ENCODE peak calls at places on chromosomes 4 and X, in nine cellular contexts. One of them, this sample, is unnamed.

GRCh38 chrX:17822351-17822750 is 38.7 kb downstream of the RAI2 start:
- DNase-seq in CD8-positive, alpha-beta T cell: no peak
- DNase-seq in AG09309: no peak
- DNase-seq in PC-9: no peak
- DNase-seq in fibroblast of the aortic adventitia: peak; percentile 31
- DNase-seq in IMR-90: no peak
- DNase-seq in colonic mucosa: no peak
- DNase-seq in progenitor cell of endocrine pancreas: no peak
- DNase-seq in bronchial epithelial cell: no peak
- DNase-seq in this sample: no peak

GRCh38 chr4:169756971-169757574 is 671 bp downstream of the HPF1 start:
- DNase-seq in CD8-positive, alpha-beta T cell: no peak
- DNase-seq in AG09309: no peak
- DNase-seq in PC-9: no peak
- DNase-seq in fibroblast of the aortic adventitia: peak; percentile 10
- DNase-seq in IMR-90: no peak
- DNase-seq in colonic mucosa: no peak
- DNase-seq in progenitor cell of endocrine pancreas: no peak
- DNase-seq in bronchial epithelial cell: no peak
- DNase-seq in this sample: no peak

GRCh38 chr4:110138546-110138945 is 59.9 kb downstream of the ELOVL6 start:
- DNase-seq in CD8-positive, alpha-beta T cell: no peak
- DNase-seq in AG09309: no peak
- DNase-seq in PC-9: no peak
- DNase-seq in fibroblast of the aortic adventitia: no peak
- DNase-seq in IMR-90: no peak
- DNase-seq in colonic mucosa: no peak
- DNase-seq in progenitor cell of endocrine pancreas: no peak
- DNase-seq in bronchial epithelial cell: no peak
- DNase-seq in this sample: no peak

GRCh38 chrX:22424919-22425318 is 152.2 kb downstream of the CBLL2 start:
- DNase-seq in CD8-positive, alpha-beta T cell: no peak
- DNase-seq in AG09309: no peak
- DNase-seq in PC-9: no peak
- DNase-seq in fibroblast of the aortic adventitia: no peak
- DNase-seq in IMR-90: no peak
- DNase-seq in colonic mucosa: no peak
- DNase-seq in progenitor cell of endocrine pancreas: no peak
- DNase-seq in bronchial epithelial cell: peak; percentile 56
- DNase-seq in this sample: no peak

GRCh38 chr4:185541251-185541671 is 6.0 kb upstream of the PDLIM3 start:
- DNase-seq in CD8-positive, alpha-beta T cell: no peak
- DNase-seq in AG09309: no peak
- DNase-seq in PC-9: no peak
- DNase-seq in fibroblast of the aortic adventitia: peak; percentile 79
- DNase-seq in IMR-90: no peak
- DNase-seq in colonic mucosa: peak; percentile 30
- DNase-seq in progenitor cell of endocrine pancreas: no peak
- DNase-seq in bronchial epithelial cell: no peak
- DNase-seq in this sample: no peak

GRCh38 chr4:85744950-85745349 is 270.0 kb downstream of the ARHGAP24 start:
- DNase-seq in CD8-positive, alpha-beta T cell: no peak
- DNase-seq in AG09309: no peak
- DNase-seq in PC-9: no peak
- DNase-seq in fibroblast of the aortic adventitia: no peak
- DNase-seq in IMR-90: no peak
- DNase-seq in colonic mucosa: no peak
- DNase-seq in progenitor cell of endocrine pancreas: no peak
- DNase-seq in bronchial epithelial cell: peak; percentile 79
- DNase-seq in this sample: no peak

GRCh38 chr4:6602289-6602688 is 27.3 kb downstream of the MAN2B2 start:
- DNase-seq in CD8-positive, alpha-beta T cell: no peak
- DNase-seq in AG09309: no peak
- DNase-seq in PC-9: no peak
- DNase-seq in fibroblast of the aortic adventitia: no peak
- DNase-seq in IMR-90: no peak
- DNase-seq in colonic mucosa: no peak
- DNase-seq in progenitor cell of endocrine pancreas: no peak
- DNase-seq in bronchial epithelial cell: no peak
- DNase-seq in this sample: no peak

GRCh38 chr4:26803462-26803861 is 57.2 kb upstream of the STIM2 start:
- DNase-seq in CD8-positive, alpha-beta T cell: no peak
- DNase-seq in AG09309: no peak
- DNase-seq in PC-9: no peak
- DNase-seq in fibroblast of the aortic adventitia: no peak
- DNase-seq in IMR-90: no peak
- DNase-seq in colonic mucosa: no peak
- DNase-seq in progenitor cell of endocrine pancreas: no peak
- DNase-seq in bronchial epithelial cell: no peak
- DNase-seq in this sample: no peak

GRCh38 chrX:97740886-97741285 is 857.2 kb downstream of the RPA4 start:
- DNase-seq in CD8-positive, alpha-beta T cell: no peak
- DNase-seq in AG09309: no peak
- DNase-seq in PC-9: no peak
- DNase-seq in fibroblast of the aortic adventitia: no peak
- DNase-seq in IMR-90: no peak
- DNase-seq in colonic mucosa: no peak
- DNase-seq in progenitor cell of endocrine pancreas: no peak
- DNase-seq in bronchial epithelial cell: peak; percentile 23
- DNase-seq in this sample: no peak

GRCh38 chrX:45258741-45259402 is 58.2 kb upstream of the DIPK2B start:
- DNase-seq in CD8-positive, alpha-beta T cell: no peak
- DNase-seq in AG09309: no peak
- DNase-seq in PC-9: no peak
- DNase-seq in fibroblast of the aortic adventitia: no peak
- DNase-seq in IMR-90: no peak
- DNase-seq in colonic mucosa: peak; percentile 68
- DNase-seq in progenitor cell of endocrine pancreas: no peak
- DNase-seq in bronchial epithelial cell: no peak
- DNase-seq in this sample: no peak

GRCh38 chr4:53510981-53511380 is 80.3 kb downstream of the LNX1 start:
- DNase-seq in CD8-positive, alpha-beta T cell: no peak
- DNase-seq in AG09309: no peak
- DNase-seq in PC-9: no peak
- DNase-seq in fibroblast of the aortic adventitia: peak; percentile 43
- DNase-seq in IMR-90: peak; percentile 6
- DNase-seq in colonic mucosa: no peak
- DNase-seq in progenitor cell of endocrine pancreas: no peak
- DNase-seq in bronchial epithelial cell: no peak
- DNase-seq in this sample: no peak

GRCh38 chrX:7154040-7154597 is 6.2 kb upstream of the PUDP start:
- DNase-seq in CD8-positive, alpha-beta T cell: no peak
- DNase-seq in AG09309: no peak
- DNase-seq in PC-9: no peak
- DNase-seq in fibroblast of the aortic adventitia: no peak
- DNase-seq in IMR-90: no peak
- DNase-seq in colonic mucosa: no peak
- DNase-seq in progenitor cell of endocrine pancreas: no peak
- DNase-seq in bronchial epithelial cell: no peak
- DNase-seq in this sample: no peak

GRCh38 chrX:19888419-19888879 is 1.0 kb upstream of the SH3KBP1 start:
- DNase-seq in CD8-positive, alpha-beta T cell: peak; percentile 22
- DNase-seq in AG09309: peak; percentile 38
- DNase-seq in PC-9: peak; percentile 47
- DNase-seq in fibroblast of the aortic adventitia: peak; percentile 79
- DNase-seq in IMR-90: peak; percentile 77
- DNase-seq in colonic mucosa: peak; percentile 45
- DNase-seq in progenitor cell of endocrine pancreas: no peak
- DNase-seq in bronchial epithelial cell: peak; percentile 67
- DNase-seq in this sample: no peak

GRCh38 chr4:168139336-168139735 is 47.0 kb downstream of the ANXA10 start:
- DNase-seq in CD8-positive, alpha-beta T cell: no peak
- DNase-seq in AG09309: no peak
- DNase-seq in PC-9: peak; percentile 16
- DNase-seq in fibroblast of the aortic adventitia: peak; percentile 92
- DNase-seq in IMR-90: peak; percentile 79
- DNase-seq in colonic mucosa: no peak
- DNase-seq in progenitor cell of endocrine pancreas: no peak
- DNase-seq in bronchial epithelial cell: peak; percentile 82
- DNase-seq in this sample: no peak

GRCh38 chr4:4559596-4559995 is 17.7 kb upstream of the STX18 start:
- DNase-seq in CD8-positive, alpha-beta T cell: no peak
- DNase-seq in AG09309: no peak
- DNase-seq in PC-9: peak; percentile 26
- DNase-seq in fibroblast of the aortic adventitia: peak; percentile 38
- DNase-seq in IMR-90: peak; percentile 45
- DNase-seq in colonic mucosa: no peak
- DNase-seq in progenitor cell of endocrine pancreas: no peak
- DNase-seq in bronchial epithelial cell: peak; percentile 74
- DNase-seq in this sample: no peak
- TF ChIP-seq CTCF in CD8-positive, alpha-beta T cell: no peak
- TF ChIP-seq CTCF in AG09309: no peak
- TF ChIP-seq CTCF in PC-9: no peak
- TF ChIP-seq CTCF in fibroblast of the aortic adventitia: no peak
- TF ChIP-seq CTCF in IMR-90: no peak
- TF ChIP-seq CTCF in colonic mucosa: no peak
- TF ChIP-seq CTCF in progenitor cell of endocrine pancreas: no peak
- TF ChIP-seq CTCF in bronchial epithelial cell: no peak
- TF ChIP-seq CTCF in this sample: no peak

GRCh38 chr4:132493476-132493875 is 655.6 kb upstream of the PCDH10 start:
- DNase-seq in CD8-positive, alpha-beta T cell: no peak
- DNase-seq in AG09309: no peak
- DNase-seq in PC-9: no peak
- DNase-seq in fibroblast of the aortic adventitia: peak; percentile 0
- DNase-seq in IMR-90: no peak
- DNase-seq in colonic mucosa: no peak
- DNase-seq in progenitor cell of endocrine pancreas: no peak
- DNase-seq in bronchial epithelial cell: no peak
- DNase-seq in this sample: no peak
- TF ChIP-seq CTCF in CD8-positive, alpha-beta T cell: no peak
- TF ChIP-seq CTCF in AG09309: no peak
- TF ChIP-seq CTCF in PC-9: no peak
- TF ChIP-seq CTCF in fibroblast of the aortic adventitia: no peak
- TF ChIP-seq CTCF in IMR-90: no peak
- TF ChIP-seq CTCF in colonic mucosa: no peak
- TF ChIP-seq CTCF in progenitor cell of endocrine pancreas: no peak
- TF ChIP-seq CTCF in bronchial epithelial cell: no peak
- TF ChIP-seq CTCF in this sample: no peak

GRCh38 chr4:154082760-154083530 is 294.1 kb upstream of the SFRP2 start:
- DNase-seq in CD8-positive, alpha-beta T cell: no peak
- DNase-seq in AG09309: no peak
- DNase-seq in PC-9: no peak
- DNase-seq in fibroblast of the aortic adventitia: no peak
- DNase-seq in IMR-90: no peak
- DNase-seq in colonic mucosa: no peak
- DNase-seq in progenitor cell of endocrine pancreas: no peak
- DNase-seq in bronchial epithelial cell: peak; percentile 5
- DNase-seq in this sample: peak; percentile 19
- TF ChIP-seq CTCF in CD8-positive, alpha-beta T cell: peak; percentile 14
- TF ChIP-seq CTCF in AG09309: peak; percentile 41
- TF ChIP-seq CTCF in PC-9: no peak
- TF ChIP-seq CTCF in fibroblast of the aortic adventitia: peak; percentile 25
- TF ChIP-seq CTCF in IMR-90: no peak
- TF ChIP-seq CTCF in colonic mucosa: no peak
- TF ChIP-seq CTCF in progenitor cell of endocrine pancreas: peak; percentile 51
- TF ChIP-seq CTCF in bronchial epithelial cell: peak; percentile 12
- TF ChIP-seq CTCF in this sample: peak; percentile 59

GRCh38 chrX:55014897-55015299 is 14.7 kb downstream of the APEX2 start:
- DNase-seq in CD8-positive, alpha-beta T cell: no peak
- DNase-seq in AG09309: no peak
- DNase-seq in PC-9: no peak
- DNase-seq in fibroblast of the aortic adventitia: no peak
- DNase-seq in IMR-90: no peak
- DNase-seq in colonic mucosa: no peak
- DNase-seq in progenitor cell of endocrine pancreas: no peak
- DNase-seq in bronchial epithelial cell: no peak
- DNase-seq in this sample: no peak

GRCh38 chrX:55008571-55009358 is 8.6 kb downstream of the APEX2 start:
- DNase-seq in CD8-positive, alpha-beta T cell: no peak
- DNase-seq in AG09309: peak; percentile 14
- DNase-seq in PC-9: peak; percentile 71
- DNase-seq in fibroblast of the aortic adventitia: peak; percentile 60
- DNase-seq in IMR-90: peak; percentile 4
- DNase-seq in colonic mucosa: no peak
- DNase-seq in progenitor cell of endocrine pancreas: no peak
- DNase-seq in bronchial epithelial cell: peak; percentile 79
- DNase-seq in this sample: no peak

GRCh38 chrX:55007633-55008032 is 7.5 kb downstream of the APEX2 start:
- DNase-seq in CD8-positive, alpha-beta T cell: no peak
- DNase-seq in AG09309: peak; percentile 3
- DNase-seq in PC-9: peak; percentile 32
- DNase-seq in fibroblast of the aortic adventitia: peak; percentile 73
- DNase-seq in IMR-90: peak; percentile 63
- DNase-seq in colonic mucosa: peak; percentile 74
- DNase-seq in progenitor cell of endocrine pancreas: no peak
- DNase-seq in bronchial epithelial cell: peak; percentile 74
- DNase-seq in this sample: no peak

GRCh38 chrX:55006827-55007621 is 6.9 kb downstream of the APEX2 start:
- DNase-seq in CD8-positive, alpha-beta T cell: no peak
- DNase-seq in AG09309: no peak
- DNase-seq in PC-9: no peak
- DNase-seq in fibroblast of the aortic adventitia: no peak
- DNase-seq in IMR-90: no peak
- DNase-seq in colonic mucosa: no peak
- DNase-seq in progenitor cell of endocrine pancreas: no peak
- DNase-seq in bronchial epithelial cell: peak; percentile 51
- DNase-seq in this sample: no peak

DNA sequence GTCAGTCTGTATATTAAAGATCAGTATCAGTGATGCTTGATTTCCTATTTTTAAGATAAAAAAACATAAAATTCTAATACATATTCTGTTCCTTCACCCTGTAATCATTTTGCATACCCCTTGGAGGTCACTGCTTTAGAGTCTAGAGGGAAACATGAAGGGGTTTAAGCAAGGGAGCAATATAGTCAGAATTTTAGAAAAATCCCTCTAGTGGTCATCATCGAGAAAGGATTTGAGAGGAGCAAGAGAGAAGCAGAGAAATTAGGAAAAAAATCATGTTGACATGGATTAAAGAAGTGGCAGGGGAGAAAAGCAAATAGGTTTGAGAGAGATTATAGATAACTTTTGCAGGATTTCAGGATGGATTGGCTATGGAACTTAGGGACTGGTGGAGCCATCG is 11.1 kb downstream of the APEX2 start:
- DNase-seq in CD8-positive, alpha-beta T cell: no peak
- DNase-seq in AG09309: no peak
- DNase-seq in PC-9: no peak
- DNase-seq in fibroblast of the aortic adventitia: peak; percentile 10
- DNase-seq in IMR-90: peak; percentile 4
- DNase-seq in colonic mucosa: no peak
- DNase-seq in progenitor cell of endocrine pancreas: no peak
- DNase-seq in bronchial epithelial cell: no peak
- DNase-seq in this sample: no peak
- TF ChIP-seq CTCF in CD8-positive, alpha-beta T cell: peak; percentile 12
- TF ChIP-seq CTCF in AG09309: peak; percentile 49
- TF ChIP-seq CTCF in PC-9: peak; percentile 58
- TF ChIP-seq CTCF in fibroblast of the aortic adventitia: peak; percentile 51
- TF ChIP-seq CTCF in IMR-90: peak; percentile 30
- TF ChIP-seq CTCF in colonic mucosa: peak; percentile 11
- TF ChIP-seq CTCF in progenitor cell of endocrine pancreas: peak; percentile 48
- TF ChIP-seq CTCF in bronchial epithelial cell: peak; percentile 9
- TF ChIP-seq CTCF in this sample: peak; percentile 21

DNA sequence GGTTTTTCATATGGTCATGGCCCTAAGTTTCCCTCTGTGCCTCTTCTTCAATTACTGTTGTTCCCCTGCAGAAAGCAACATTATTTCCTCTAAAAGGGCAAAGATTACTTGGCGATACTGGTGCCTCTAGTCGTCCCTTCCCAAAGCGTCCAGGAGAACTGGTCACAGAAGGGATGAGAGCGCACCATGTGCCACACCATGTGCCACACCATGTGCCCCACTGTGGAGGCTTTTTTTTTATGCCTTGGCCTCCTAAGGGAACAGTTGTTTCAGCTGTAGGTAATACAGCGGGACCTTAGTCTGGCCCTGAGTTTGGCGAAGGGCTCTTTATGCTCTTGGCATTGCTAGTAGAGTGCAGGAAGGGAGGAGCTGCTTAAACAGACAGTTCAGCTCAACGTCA is 11.5 kb upstream of the FGG start:
- DNase-seq in CD8-positive, alpha-beta T cell: no peak
- DNase-seq in AG09309: no peak
- DNase-seq in PC-9: no peak
- DNase-seq in fibroblast of the aortic adventitia: no peak
- DNase-seq in IMR-90: no peak
- DNase-seq in colonic mucosa: no peak
- DNase-seq in progenitor cell of endocrine pancreas: no peak
- DNase-seq in bronchial epithelial cell: no peak
- DNase-seq in this sample: no peak
- TF ChIP-seq CTCF in CD8-positive, alpha-beta T cell: no peak
- TF ChIP-seq CTCF in AG09309: no peak
- TF ChIP-seq CTCF in PC-9: no peak
- TF ChIP-seq CTCF in fibroblast of the aortic adventitia: no peak
- TF ChIP-seq CTCF in IMR-90: no peak
- TF ChIP-seq CTCF in colonic mucosa: no peak
- TF ChIP-seq CTCF in progenitor cell of endocrine pancreas: no peak
- TF ChIP-seq CTCF in bronchial epithelial cell: no peak
- TF ChIP-seq CTCF in this sample: no peak